ENCODE peak calls at places on chromosomes 16 and 17, in seven cellular contexts. V is mesenchymal stem cell, G is H9, S is IMR-90, L is mesendoderm, T is neuronal stem cell, Y is trophoblast cell. W is an unnamed sample.

GRCh38 chr17:77503916-77504651 is 363.3 kb downstream of the SEC14L1 start:
- DNase-seq in G (peak; percentile 95), T (no peak), S (no peak), V (no peak), L (peak; percentile 70), Y (peak; percentile 48), W (no peak)

GRCh38 chr16:27767971-27768591 is 218.1 kb downstream of the KATNIP start:
- DNase-seq in G (no peak), V (no peak), Y (no peak), S (no peak), T (no peak), L (no peak), W (no peak)

GRCh38 chr16:76199681-76200210 is 77.5 kb upstream of the CNTNAP4 start:
- DNase-seq in T (no peak), Y (no peak), G (no peak), L (no peak), S (no peak), V (no peak), W (no peak)

GRCh38 chr16:56311208-56312027 is 113.9 kb downstream of the AMFR start:
- DNase-seq in G (no peak), V (no peak), T (no peak), S (no peak), L (peak; percentile 14), Y (no peak), W (no peak)

GRCh38 chr17:13581925-13582324 is 19.8 kb downstream of the HS3ST3A1 start:
- DNase-seq in T (no peak), V (no peak), Y (no peak), L (no peak), G (no peak), S (no peak), W (no peak)

GRCh38 chr17:237406-237955 is 56.0 kb upstream of the DOC2B start:
- DNase-seq in V (no peak), G (peak; percentile 56), L (peak; percentile 43), S (no peak), Y (no peak), T (no peak), W (peak; percentile 51)

GRCh38 chr16:49452108-49452507 is 78.5 kb downstream of the C16orf78 start:
- DNase-seq in L (no peak), S (no peak), G (no peak), V (no peak), Y (no peak), T (no peak), W (no peak)

GRCh38 chr17:82077617-82078358 is 12.2 kb upstream of the DUS1L start:
- DNase-seq in T (no peak), L (peak; percentile 48), G (peak; percentile 80), V (no peak), Y (no peak), S (no peak), W (no peak)

GRCh38 chr17:45936610-45937009 is 42.3 kb downstream of the MAPT start:
- DNase-seq in G (no peak), V (no peak), S (no peak), T (no peak), L (no peak), Y (no peak), W (no peak)

GRCh38 chr17:17742133-17742621 is 60.9 kb downstream of the RAI1 start:
- DNase-seq in V (no peak), T (no peak), G (no peak), L (no peak), S (no peak), Y (no peak), W (no peak)

GRCh38 chr17:70820276-70820675 is 650.9 kb downstream of the KCNJ2 start:
- DNase-seq in S (peak; percentile 59), G (no peak), T (no peak), V (no peak), L (no peak), Y (peak; percentile 27), W (no peak)

GRCh38 chr17:52024296-52024870 is 134.1 kb downstream of the CA10 start:
- DNase-seq in V (no peak), Y (no peak), T (no peak), G (no peak), S (no peak), L (peak; percentile 49), W (no peak)

GRCh38 chr16:85479972-85480726 is 133.0 kb upstream of the GSE1 start:
- DNase-seq in Y (peak; percentile 53), V (no peak), S (no peak), G (peak; percentile 67), L (peak; percentile 36), T (no peak), W (peak; percentile 73)

GRCh38 chr16:84568066-84568465 is 49.8 kb downstream of the COTL1 start:
- DNase-seq in S (no peak), L (no peak), T (no peak), G (no peak), Y (peak; percentile 98), V (no peak), W (no peak)

GRCh38 chr16:85652431-85653221 is 36.1 kb downstream of the GINS2 start:
- DNase-seq in L (peak; percentile 28), V (peak; percentile 66), T (no peak), Y (peak; percentile 70), G (no peak), S (peak; percentile 38), W (no peak)

GRCh38 chr17:61817452-61817851 is 45.9 kb downstream of the BRIP1 start:
- DNase-seq in V (no peak), T (no peak), S (no peak), G (no peak), Y (no peak), L (no peak), W (no peak)

GRCh38 chr16:86133847-86134375 is 234.9 kb downstream of the IRF8 start:
- DNase-seq in G (no peak), L (no peak), Y (no peak), T (no peak), S (no peak), V (peak; percentile 56), W (no peak)

GRCh38 chr17:78823282-78824046 is 17.1 kb downstream of the USP36 start:
- DNase-seq in S (no peak), G (no peak), Y (peak; percentile 87), V (no peak), T (no peak), L (no peak), W (no peak)

GRCh38 chr17:78820122-78820792 is 20.4 kb downstream of the USP36 start:
- DNase-seq in V (no peak), T (no peak), G (no peak), S (no peak), L (no peak), Y (no peak), W (no peak)

GRCh38 chr17:78822552-78822951 is 18.1 kb downstream of the USP36 start:
- DNase-seq in G (no peak), L (no peak), S (peak; percentile 100), T (no peak), Y (peak; percentile 89), V (peak; percentile 75), W (no peak)

GRCh38 chr17:78820841-78821240 is 19.8 kb downstream of the USP36 start:
- DNase-seq in L (no peak), Y (no peak), S (no peak), V (no peak), G (no peak), T (no peak), W (no peak)

DNA sequence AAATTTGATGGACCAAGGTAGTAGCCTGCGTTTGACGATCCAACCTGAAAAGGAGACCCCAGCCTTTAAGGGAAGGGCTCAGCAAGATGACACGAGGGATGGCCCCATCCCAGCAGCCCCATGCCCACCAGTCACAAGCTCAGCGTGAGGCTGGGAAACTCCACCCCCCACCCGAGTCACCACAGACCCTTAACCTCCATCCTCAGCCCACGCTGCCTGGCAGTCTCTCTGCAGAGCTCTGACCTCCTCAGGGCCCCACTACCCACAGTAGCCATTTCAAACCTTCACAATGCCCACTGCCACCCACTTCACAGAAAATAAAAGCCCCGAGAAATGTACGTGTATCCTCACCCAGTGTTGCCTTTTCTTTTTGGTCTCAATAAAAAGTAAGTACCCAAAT is 18.7 kb downstream of the USP36 start:
- DNase-seq in Y (no peak), G (no peak), L (no peak), T (no peak), S (peak; percentile 54), V (no peak), W (no peak)
- H4K8ac ChIP-seq in Y (no peak overlapping the region), G (no peak overlapping the region), L (no peak overlapping the region), T (no peak overlapping the region), S (peak overlapping the region; percentile 89), V (no peak overlapping the region), W (no peak overlapping the region)

GRCh38 chr17:50685334-50685665 is 22.4 kb downstream of the ANKRD40 start:
- DNase-seq in Y (no peak), S (no peak), L (no peak), G (no peak), T (no peak), V (no peak), W (no peak)
- H4K8ac ChIP-seq in Y (no peak overlapping the region), S (no peak overlapping the region), L (no peak overlapping the region), G (no peak overlapping the region), T (no peak overlapping the region), V (no peak overlapping the region), W (no peak overlapping the region)

GRCh38 chr17:80524150-80524712 is 20.4 kb upstream of the RPTOR start:
- DNase-seq in S (no peak), V (no peak), L (no peak), G (no peak), Y (no peak), T (no peak), W (no peak)

GRCh38 chr17:80529104-80529903 is 15.3 kb upstream of the RPTOR start:
- DNase-seq in L (no peak), T (no peak), V (no peak), G (no peak), S (no peak), Y (peak; percentile 73), W (no peak)

GRCh38 chr17:80527016-80527645 is 17.5 kb upstream of the RPTOR start:
- DNase-seq in S (peak; percentile 62), G (no peak), L (no peak), Y (no peak), T (no peak), V (no peak), W (no peak)

GRCh38 chr17:80528521-80528920 is 16.1 kb upstream of the RPTOR start:
- DNase-seq in T (no peak), G (no peak), Y (no peak), S (no peak), L (no peak), V (no peak), W (no peak)

GRCh38 chr17:80526116-80526910 is 18.3 kb upstream of the RPTOR start:
- DNase-seq in Y (no peak), S (no peak), V (no peak), T (no peak), G (peak; percentile 83), L (peak; percentile 16), W (no peak)
- H4K8ac ChIP-seq in Y (no peak overlapping the region), S (peak overlapping the region; percentile 93), V (no peak overlapping the region), T (no peak overlapping the region), G (no peak overlapping the region), L (no peak overlapping the region), W (peak overlapping the region; percentile 65)

GRCh38 chr17:59199398-59199797 is 10.4 kb upstream of the SMG8 start:
- DNase-seq in V (no peak), T (no peak), Y (no peak), G (no peak), L (no peak), S (no peak), W (no peak)
- H4K8ac ChIP-seq in V (no peak overlapping the region), T (no peak overlapping the region), Y (no peak overlapping the region), G (no peak overlapping the region), L (no peak overlapping the region), S (no peak overlapping the region), W (no peak overlapping the region)